ENCODE peak calls at places on chromosomes 4 and X, in nine cellular contexts. One of them, this sample, is unnamed.
A peak's percentile ranks its signal among the peaks of the same experiment; 100 is the strongest.

GRCh38 chrX:42149786-42150185 is 226.4 kb upstream of the CASK start:
- DNase-seq in spleen: no peak
- DNase-seq in lower lobe of right lung: no peak
- DNase-seq in upper lobe of right lung: no peak
- DNase-seq in right cardiac atrium: no peak
- DNase-seq in HCT116: no peak
- DNase-seq in neural progenitor cell: no peak
- DNase-seq in left ventricle myocardium inferior: no peak
- DNase-seq in CD8-positive, alpha-beta T cell: no peak
- DNase-seq in this sample: no peak

GRCh38 chr4:122836941-122837340 is 10.3 kb downstream of the FGF2 start:
- DNase-seq in spleen: no peak
- DNase-seq in lower lobe of right lung: no peak
- DNase-seq in upper lobe of right lung: no peak
- DNase-seq in right cardiac atrium: no peak
- DNase-seq in HCT116: no peak
- DNase-seq in neural progenitor cell: no peak
- DNase-seq in left ventricle myocardium inferior: no peak
- DNase-seq in CD8-positive, alpha-beta T cell: no peak
- DNase-seq in this sample: no peak

GRCh38 chr4:53507671-53508286 is 83.5 kb downstream of the LNX1 start:
- DNase-seq in spleen: no peak
- DNase-seq in lower lobe of right lung: no peak
- DNase-seq in upper lobe of right lung: no peak
- DNase-seq in right cardiac atrium: peak; percentile 90
- DNase-seq in HCT116: no peak
- DNase-seq in neural progenitor cell: no peak
- DNase-seq in left ventricle myocardium inferior: peak; percentile 78
- DNase-seq in CD8-positive, alpha-beta T cell: no peak
- DNase-seq in this sample: no peak

GRCh38 chr4:95248713-95249401 is 299.9 kb downstream of the UNC5C start:
- DNase-seq in spleen: no peak
- DNase-seq in lower lobe of right lung: no peak
- DNase-seq in upper lobe of right lung: no peak
- DNase-seq in right cardiac atrium: no peak
- DNase-seq in HCT116: peak; percentile 1
- DNase-seq in neural progenitor cell: no peak
- DNase-seq in left ventricle myocardium inferior: no peak
- DNase-seq in CD8-positive, alpha-beta T cell: no peak
- DNase-seq in this sample: no peak

GRCh38 chr4:59570850-59571476 is 1629.2 kb upstream of the ADGRL3 start:
- DNase-seq in spleen: no peak
- DNase-seq in lower lobe of right lung: no peak
- DNase-seq in upper lobe of right lung: no peak
- DNase-seq in right cardiac atrium: no peak
- DNase-seq in HCT116: no peak
- DNase-seq in neural progenitor cell: no peak
- DNase-seq in left ventricle myocardium inferior: no peak
- DNase-seq in CD8-positive, alpha-beta T cell: no peak
- DNase-seq in this sample: no peak

GRCh38 chrX:48695524-48695875 is 1.0 kb upstream of the SUV39H1 start:
- DNase-seq in spleen: peak; percentile 74
- DNase-seq in lower lobe of right lung: no peak
- DNase-seq in upper lobe of right lung: no peak
- DNase-seq in right cardiac atrium: no peak
- DNase-seq in HCT116: no peak
- DNase-seq in neural progenitor cell: no peak
- DNase-seq in left ventricle myocardium inferior: no peak
- DNase-seq in CD8-positive, alpha-beta T cell: no peak
- DNase-seq in this sample: no peak

GRCh38 chr4:180057891-180058643 is 2185.1 kb upstream of the TENM3 start:
- DNase-seq in spleen: peak; percentile 80
- DNase-seq in lower lobe of right lung: peak; percentile 43
- DNase-seq in upper lobe of right lung: peak; percentile 69
- DNase-seq in right cardiac atrium: no peak
- DNase-seq in HCT116: no peak
- DNase-seq in neural progenitor cell: peak; percentile 61
- DNase-seq in left ventricle myocardium inferior: no peak
- DNase-seq in CD8-positive, alpha-beta T cell: no peak
- DNase-seq in this sample: no peak

GRCh38 chr4:176792348-176793059 is at the start of gene VEGFC:
- DNase-seq in spleen: peak; percentile 73
- DNase-seq in lower lobe of right lung: peak; percentile 66
- DNase-seq in upper lobe of right lung: peak; percentile 75
- DNase-seq in right cardiac atrium: peak; percentile 65
- DNase-seq in HCT116: no peak
- DNase-seq in neural progenitor cell: peak; percentile 89
- DNase-seq in left ventricle myocardium inferior: peak; percentile 68
- DNase-seq in CD8-positive, alpha-beta T cell: no peak
- DNase-seq in this sample: no peak

GRCh38 chr4:42865572-42866189 is 26.8 kb upstream of the GRXCR1 start:
- DNase-seq in spleen: no peak
- DNase-seq in lower lobe of right lung: no peak
- DNase-seq in upper lobe of right lung: no peak
- DNase-seq in right cardiac atrium: no peak
- DNase-seq in HCT116: peak; percentile 29
- DNase-seq in neural progenitor cell: peak; percentile 70
- DNase-seq in left ventricle myocardium inferior: no peak
- DNase-seq in CD8-positive, alpha-beta T cell: peak; percentile 33
- DNase-seq in this sample: peak; percentile 12

GRCh38 chrX:24494544-24495113 is 29.5 kb downstream of the PDK3 start:
- DNase-seq in spleen: no peak
- DNase-seq in lower lobe of right lung: no peak
- DNase-seq in upper lobe of right lung: no peak
- DNase-seq in right cardiac atrium: no peak
- DNase-seq in HCT116: no peak
- DNase-seq in neural progenitor cell: peak; percentile 34
- DNase-seq in left ventricle myocardium inferior: no peak
- DNase-seq in CD8-positive, alpha-beta T cell: no peak
- DNase-seq in this sample: peak; percentile 32

GRCh38 chr4:83631066-83631465 is 95.2 kb downstream of the GPAT3 start:
- DNase-seq in spleen: no peak
- DNase-seq in lower lobe of right lung: no peak
- DNase-seq in upper lobe of right lung: no peak
- DNase-seq in right cardiac atrium: no peak
- DNase-seq in HCT116: no peak
- DNase-seq in neural progenitor cell: no peak
- DNase-seq in left ventricle myocardium inferior: no peak
- DNase-seq in CD8-positive, alpha-beta T cell: no peak
- DNase-seq in this sample: no peak

GRCh38 chr4:134935320-134935719 is 733.7 kb upstream of the PABPC4L start:
- DNase-seq in spleen: no peak
- DNase-seq in lower lobe of right lung: no peak
- DNase-seq in upper lobe of right lung: no peak
- DNase-seq in right cardiac atrium: no peak
- DNase-seq in HCT116: no peak
- DNase-seq in neural progenitor cell: peak; percentile 46
- DNase-seq in left ventricle myocardium inferior: no peak
- DNase-seq in CD8-positive, alpha-beta T cell: no peak
- DNase-seq in this sample: no peak

GRCh38 chr4:8771666-8772065 is 100.0 kb downstream of the HMX1 start:
- DNase-seq in spleen: peak; percentile 58
- DNase-seq in lower lobe of right lung: peak; percentile 9
- DNase-seq in upper lobe of right lung: peak; percentile 25
- DNase-seq in right cardiac atrium: no peak
- DNase-seq in HCT116: no peak
- DNase-seq in neural progenitor cell: no peak
- DNase-seq in left ventricle myocardium inferior: peak; percentile 1
- DNase-seq in CD8-positive, alpha-beta T cell: no peak
- DNase-seq in this sample: no peak

GRCh38 chr4:99803702-99804101 is 12.9 kb upstream of the DAPP1 start:
- DNase-seq in spleen: no peak
- DNase-seq in lower lobe of right lung: no peak
- DNase-seq in upper lobe of right lung: no peak
- DNase-seq in right cardiac atrium: no peak
- DNase-seq in HCT116: no peak
- DNase-seq in neural progenitor cell: no peak
- DNase-seq in left ventricle myocardium inferior: no peak
- DNase-seq in CD8-positive, alpha-beta T cell: no peak
- DNase-seq in this sample: no peak

GRCh38 chr4:99801005-99801699 is 15.5 kb upstream of the DAPP1 start:
- DNase-seq in spleen: no peak
- DNase-seq in lower lobe of right lung: no peak
- DNase-seq in upper lobe of right lung: no peak
- DNase-seq in right cardiac atrium: no peak
- DNase-seq in HCT116: no peak
- DNase-seq in neural progenitor cell: no peak
- DNase-seq in left ventricle myocardium inferior: no peak
- DNase-seq in CD8-positive, alpha-beta T cell: no peak
- DNase-seq in this sample: no peak

GRCh38 chr4:99800332-99801004 is 16.2 kb upstream of the DAPP1 start:
- DNase-seq in spleen: no peak
- DNase-seq in lower lobe of right lung: no peak
- DNase-seq in upper lobe of right lung: no peak
- DNase-seq in right cardiac atrium: peak; percentile 18
- DNase-seq in HCT116: no peak
- DNase-seq in neural progenitor cell: no peak
- DNase-seq in left ventricle myocardium inferior: peak; percentile 27
- DNase-seq in CD8-positive, alpha-beta T cell: no peak
- DNase-seq in this sample: no peak
- H3K27ac ChIP-seq in spleen: no peak overlapping the region
- H3K27ac ChIP-seq in lower lobe of right lung: no peak overlapping the region
- H3K27ac ChIP-seq in upper lobe of right lung: peak overlapping the region; percentile 14
- H3K27ac ChIP-seq in right cardiac atrium: peak overlapping the region; percentile 23
- H3K27ac ChIP-seq in HCT116: no peak overlapping the region
- H3K27ac ChIP-seq in neural progenitor cell: no peak overlapping the region
- H3K27ac ChIP-seq in left ventricle myocardium inferior: peak overlapping the region; percentile 71
- H3K27ac ChIP-seq in CD8-positive, alpha-beta T cell: no peak overlapping the region
- H3K27ac ChIP-seq in this sample: no peak overlapping the region

GRCh38 chr4:78065514-78066192 is 8.5 kb downstream of the FRAS1 start:
- DNase-seq in spleen: no peak
- DNase-seq in lower lobe of right lung: no peak
- DNase-seq in upper lobe of right lung: no peak
- DNase-seq in right cardiac atrium: no peak
- DNase-seq in HCT116: no peak
- DNase-seq in neural progenitor cell: no peak
- DNase-seq in left ventricle myocardium inferior: no peak
- DNase-seq in CD8-positive, alpha-beta T cell: no peak
- DNase-seq in this sample: no peak

GRCh38 chr4:78070731-78071282 is 13.7 kb downstream of the FRAS1 start:
- DNase-seq in spleen: no peak
- DNase-seq in lower lobe of right lung: no peak
- DNase-seq in upper lobe of right lung: no peak
- DNase-seq in right cardiac atrium: no peak
- DNase-seq in HCT116: no peak
- DNase-seq in neural progenitor cell: no peak
- DNase-seq in left ventricle myocardium inferior: no peak
- DNase-seq in CD8-positive, alpha-beta T cell: no peak
- DNase-seq in this sample: no peak

GRCh38 chr4:78068481-78068880 is 11.4 kb downstream of the FRAS1 start:
- DNase-seq in spleen: no peak
- DNase-seq in lower lobe of right lung: no peak
- DNase-seq in upper lobe of right lung: no peak
- DNase-seq in right cardiac atrium: no peak
- DNase-seq in HCT116: no peak
- DNase-seq in neural progenitor cell: no peak
- DNase-seq in left ventricle myocardium inferior: no peak
- DNase-seq in CD8-positive, alpha-beta T cell: no peak
- DNase-seq in this sample: no peak

GRCh38 chr4:78069859-78070258 is 12.7 kb downstream of the FRAS1 start:
- DNase-seq in spleen: no peak
- DNase-seq in lower lobe of right lung: no peak
- DNase-seq in upper lobe of right lung: no peak
- DNase-seq in right cardiac atrium: no peak
- DNase-seq in HCT116: no peak
- DNase-seq in neural progenitor cell: no peak
- DNase-seq in left ventricle myocardium inferior: no peak
- DNase-seq in CD8-positive, alpha-beta T cell: no peak
- DNase-seq in this sample: no peak

DNA sequence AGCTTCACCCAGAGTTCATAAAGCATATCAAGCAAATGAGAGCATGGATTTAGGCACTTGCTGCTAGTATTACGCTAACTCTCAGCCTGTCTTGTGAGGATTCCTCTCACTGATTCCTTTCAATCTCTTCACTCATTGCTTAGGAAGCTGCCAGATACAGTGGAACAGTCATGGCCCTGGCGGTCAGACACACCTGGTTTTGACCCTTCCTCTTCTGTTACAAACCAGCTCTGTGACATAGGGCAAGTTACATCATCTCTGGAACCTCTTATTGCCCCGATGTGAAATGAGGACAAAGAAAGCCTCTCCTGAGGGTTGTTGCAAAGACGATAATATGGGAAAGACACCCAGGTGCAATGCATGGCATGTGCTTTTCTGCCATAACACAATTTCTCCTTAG is 12.2 kb downstream of the FRAS1 start:
- DNase-seq in spleen: no peak
- DNase-seq in lower lobe of right lung: no peak
- DNase-seq in upper lobe of right lung: no peak
- DNase-seq in right cardiac atrium: no peak
- DNase-seq in HCT116: no peak
- DNase-seq in neural progenitor cell: no peak
- DNase-seq in left ventricle myocardium inferior: no peak
- DNase-seq in CD8-positive, alpha-beta T cell: no peak
- DNase-seq in this sample: no peak
- H3K4me3 ChIP-seq in spleen: no peak overlapping the region
- H3K4me3 ChIP-seq in lower lobe of right lung: no peak overlapping the region
- H3K4me3 ChIP-seq in upper lobe of right lung: no peak overlapping the region
- H3K4me3 ChIP-seq in right cardiac atrium: no peak overlapping the region
- H3K4me3 ChIP-seq in HCT116: no peak overlapping the region
- H3K4me3 ChIP-seq in neural progenitor cell: no peak overlapping the region
- H3K4me3 ChIP-seq in left ventricle myocardium inferior: no peak overlapping the region
- H3K4me3 ChIP-seq in CD8-positive, alpha-beta T cell: no peak overlapping the region
- H3K4me3 ChIP-seq in this sample: no peak overlapping the region

GRCh38 chr4:85514117-85514516 is 39.2 kb downstream of the ARHGAP24 start:
- DNase-seq in spleen: no peak
- DNase-seq in lower lobe of right lung: no peak
- DNase-seq in upper lobe of right lung: no peak
- DNase-seq in right cardiac atrium: no peak
- DNase-seq in HCT116: no peak
- DNase-seq in neural progenitor cell: no peak
- DNase-seq in left ventricle myocardium inferior: no peak
- DNase-seq in CD8-positive, alpha-beta T cell: no peak
- DNase-seq in this sample: no peak
- H3K27ac ChIP-seq in spleen: peak overlapping the region; percentile 63
- H3K27ac ChIP-seq in lower lobe of right lung: no peak overlapping the region
- H3K27ac ChIP-seq in upper lobe of right lung: peak overlapping the region; percentile 4
- H3K27ac ChIP-seq in right cardiac atrium: no peak overlapping the region
- H3K27ac ChIP-seq in HCT116: no peak overlapping the region
- H3K27ac ChIP-seq in neural progenitor cell: no peak overlapping the region
- H3K27ac ChIP-seq in left ventricle myocardium inferior: no peak overlapping the region
- H3K27ac ChIP-seq in CD8-positive, alpha-beta T cell: no peak overlapping the region
- H3K27ac ChIP-seq in this sample: no peak overlapping the region

DNA sequence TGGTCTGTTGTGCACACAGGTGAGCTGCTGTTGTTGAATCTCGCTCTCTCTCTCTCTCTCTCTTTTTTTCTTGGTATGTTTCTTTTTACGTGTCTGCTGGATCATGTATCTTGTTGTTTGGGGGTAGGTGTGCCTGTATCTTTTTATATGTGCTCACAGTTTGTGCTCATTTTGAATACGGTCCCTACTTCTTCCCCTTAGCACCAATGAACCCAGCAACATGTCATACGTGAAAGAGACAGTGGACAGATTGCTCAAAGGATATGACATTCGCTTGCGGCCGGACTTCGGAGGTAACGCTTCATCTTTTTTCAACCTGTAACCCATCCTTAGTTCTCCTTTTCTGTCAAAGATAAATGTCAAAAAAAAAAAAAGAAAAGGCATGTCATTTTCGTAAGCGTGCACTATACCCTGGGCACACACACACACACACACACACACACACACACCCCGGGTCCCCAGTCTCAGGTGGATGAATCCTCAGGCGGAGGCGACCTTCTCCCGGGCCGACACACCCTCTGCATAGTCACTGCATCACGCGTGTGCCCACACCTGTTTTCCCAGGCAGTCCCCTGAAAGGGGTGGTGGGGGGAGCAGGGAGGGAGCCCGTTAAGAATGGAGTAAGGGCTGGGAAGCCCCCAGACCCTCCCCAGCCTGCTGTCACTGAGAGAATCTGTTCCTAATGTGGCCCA is 492 bp downstream of the GABRB1 start:
- DNase-seq in spleen: no peak
- DNase-seq in lower lobe of right lung: no peak
- DNase-seq in upper lobe of right lung: no peak
- DNase-seq in right cardiac atrium: peak; percentile 11
- DNase-seq in HCT116: no peak
- DNase-seq in neural progenitor cell: no peak
- DNase-seq in left ventricle myocardium inferior: no peak
- DNase-seq in CD8-positive, alpha-beta T cell: no peak
- DNase-seq in this sample: no peak
- H3K4me3 ChIP-seq in spleen: peak overlapping the region; percentile 30
- H3K4me3 ChIP-seq in lower lobe of right lung: peak overlapping the region; percentile 45
- H3K4me3 ChIP-seq in upper lobe of right lung: peak overlapping the region; percentile 43
- H3K4me3 ChIP-seq in right cardiac atrium: peak overlapping the region; percentile 29
- H3K4me3 ChIP-seq in HCT116: no peak overlapping the region
- H3K4me3 ChIP-seq in neural progenitor cell: peak overlapping the region; percentile 56
- H3K4me3 ChIP-seq in left ventricle myocardium inferior: peak overlapping the region; percentile 68
- H3K4me3 ChIP-seq in CD8-positive, alpha-beta T cell: peak overlapping the region; percentile 29
- H3K4me3 ChIP-seq in this sample: peak overlapping the region; percentile 92

This sample was measured in SK-N-MC.